ENCODE peak calls at places on chromosomes 5 and 9, in five cellular contexts. G is H9, Z is fibroblast of lung, I is trophoblast cell, X is IMR-90. C is an unnamed sample.

GRCh38 chr5:57889558-57889957 is 406.9 kb upstream of the ACTBL2 start:
- DNase-seq in G (no peak), Z (peak; percentile 55), I (peak; percentile 90), X (peak; percentile 83), C (peak; percentile 96)

GRCh38 chr5:68214472-68215207 is 916 bp upstream of the PIK3R1 start:
- DNase-seq in G (no peak), Z (peak; percentile 39), I (peak; percentile 87), X (no peak), C (no peak)

GRCh38 chr9:71863652-71864051 is 47.3 kb downstream of the ABHD17B start:
- DNase-seq in G (no peak), Z (peak; percentile 6), I (no peak), X (peak; percentile 67), C (no peak)

GRCh38 chr9:32389365-32389764 is 4.9 kb downstream of the ACO1 start:
- DNase-seq in G (no peak), Z (no peak), I (no peak), X (no peak), C (no peak)

GRCh38 chr9:89969881-89970639 is 365.2 kb downstream of the GADD45G start:
- DNase-seq in G (no peak), Z (no peak), I (no peak), X (no peak), C (no peak)

GRCh38 chr9:15211994-15212501 is 95.0 kb downstream of the TTC39B start:
- DNase-seq in G (no peak), Z (peak; percentile 48), I (no peak), X (peak; percentile 49), C (no peak)

GRCh38 chr9:76336027-76336426 is 58.2 kb downstream of the RFK start:
- DNase-seq in G (no peak), Z (no peak), I (no peak), X (no peak), C (no peak)

GRCh38 chr5:6712136-6712581 is 1.1 kb upstream of the TENT4A start:
- DNase-seq in G (peak; percentile 56), Z (peak; percentile 51), I (no peak), X (peak; percentile 73), C (no peak)

GRCh38 chr5:171492781-171493180 is 73.3 kb downstream of the FGF18 start:
- DNase-seq in G (peak; percentile 61), Z (no peak), I (no peak), X (no peak), C (no peak)

GRCh38 chr9:81370650-81371049 is 318.7 kb downstream of the TLE1 start:
- DNase-seq in G (no peak), Z (no peak), I (no peak), X (no peak), C (no peak)

GRCh38 chr5:139180850-139181785 is 17.1 kb downstream of the SIL1 start:
- DNase-seq in G (no peak), Z (peak; percentile 41), I (no peak), X (no peak), C (no peak)

GRCh38 chr9:84953797-84954695 is 284.5 kb downstream of the NTRK2 start:
- DNase-seq in G (peak; percentile 87), Z (peak; percentile 3), I (peak; percentile 59), X (peak; percentile 1), C (peak; percentile 33)

GRCh38 chr5:121748690-121749089 is 103.0 kb upstream of the FTMT start:
- DNase-seq in G (no peak), Z (no peak), I (no peak), X (no peak), C (no peak)

GRCh38 chr5:86679529-86679928 is 61.8 kb downstream of the COX7C start:
- DNase-seq in G (no peak), Z (peak; percentile 90), I (no peak), X (peak; percentile 87), C (no peak)

GRCh38 chr9:26551451-26551850 is 341.2 kb downstream of the CAAP1 start:
- DNase-seq in G (no peak), Z (no peak), I (no peak), X (no peak), C (no peak)

GRCh38 chr5:14364576-14365472 is 216.8 kb upstream of the OTULINL start:
- DNase-seq in G (peak; percentile 82), Z (no peak), I (peak; percentile 47), X (no peak), C (no peak)

GRCh38 chr5:106680330-106680729 is 990.4 kb downstream of the EFNA5 start:
- DNase-seq in G (no peak), Z (peak; percentile 27), I (no peak), X (no peak), C (no peak)
- H3K9ac ChIP-seq in G (no peak overlapping the region), Z (no peak overlapping the region), I (no peak overlapping the region), X (no peak overlapping the region), C (no peak overlapping the region)

GRCh38 chr9:91503650-91504007 is 80.0 kb upstream of the NFIL3 start:
- DNase-seq in G (no peak), Z (peak; percentile 21), I (no peak), X (peak; percentile 48), C (no peak)
- H2AFZ ChIP-seq in G (no peak overlapping the region), Z (no peak overlapping the region), I (no peak overlapping the region), X (peak overlapping the region; percentile 65), C (no peak overlapping the region)

GRCh38 chr5:173855162-173855994 is 32.8 kb upstream of the CPEB4 start:
- DNase-seq in G (no peak), Z (no peak), I (no peak), X (no peak), C (no peak)
- H3K27me3 ChIP-seq in G (no peaks in the 10 kb centered on the region), Z (no peaks in the 10 kb centered on the region), I (no peaks in the 10 kb centered on the region), X (peaks cover 20% of the 10 kb centered on the region), C (no peaks in the 10 kb centered on the region)

GRCh38 chr9:70205366-70206020 is 53.3 kb upstream of the SMC5 start:
- DNase-seq in G (no peak), Z (no peak), I (peak; percentile 46), X (no peak), C (no peak)
- H3K9ac ChIP-seq in G (no peak overlapping the region), Z (no peak overlapping the region), I (no peak overlapping the region), X (no peak overlapping the region), C (peak overlapping the region; percentile 46)

DNA sequence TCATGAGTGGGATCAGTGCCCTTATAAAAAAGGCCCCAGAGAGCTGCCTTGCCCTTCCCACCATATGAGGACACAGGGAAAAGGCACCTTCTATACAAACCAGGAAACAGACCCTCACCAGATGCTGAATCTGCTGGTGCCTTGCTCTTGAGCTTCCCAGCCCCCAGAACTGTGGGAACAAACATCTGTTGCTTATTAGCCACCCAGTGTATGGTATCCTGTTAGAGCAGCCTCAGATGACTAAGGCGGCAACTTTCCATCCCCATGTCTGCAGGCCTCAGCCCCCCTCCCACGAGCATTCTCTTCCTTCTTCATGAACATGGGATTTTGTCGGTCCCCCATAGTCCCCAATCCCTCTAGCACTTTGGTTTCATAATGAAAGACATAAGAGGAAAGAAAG is 202.5 kb upstream of the GAS1 start:
- DNase-seq in G (no peak), Z (no peak), I (no peak), X (peak; percentile 25), C (no peak)
- H2AFZ ChIP-seq in G (no peak overlapping the region), Z (no peak overlapping the region), I (no peak overlapping the region), X (peak overlapping the region; percentile 30), C (no peak overlapping the region)

GRCh38 chr9:33638516-33638915 is 114.5 kb downstream of the ANKRD18B start:
- DNase-seq in G (no peak), Z (no peak), I (no peak), X (no peak), C (no peak)
- H3K27me3 ChIP-seq in G (no peaks in the 10 kb centered on the region), Z (peaks cover 16% of the 10 kb centered on the region), I (no peaks in the 10 kb centered on the region), X (peaks cover 41% of the 10 kb centered on the region), C (peaks cover 35% of the 10 kb centered on the region)

GRCh38 chr9:137046094-137046787 is at the start of gene NPDC1:
- DNase-seq in G (peak; percentile 91), Z (peak; percentile 60), I (peak; percentile 60), X (peak; percentile 61), C (no peak)

GRCh38 chr9:137044502-137045177 is 1.3 kb downstream of the NPDC1 start:
- DNase-seq in G (no peak), Z (no peak), I (no peak), X (no peak), C (no peak)

GRCh38 chr9:137044042-137044441 is 1.9 kb downstream of the NPDC1 start:
- DNase-seq in G (no peak), Z (no peak), I (no peak), X (no peak), C (no peak)

GRCh38 chr9:137042751-137043727 is 2.9 kb downstream of the NPDC1 start:
- DNase-seq in G (no peak), Z (no peak), I (no peak), X (no peak), C (no peak)

DNA sequence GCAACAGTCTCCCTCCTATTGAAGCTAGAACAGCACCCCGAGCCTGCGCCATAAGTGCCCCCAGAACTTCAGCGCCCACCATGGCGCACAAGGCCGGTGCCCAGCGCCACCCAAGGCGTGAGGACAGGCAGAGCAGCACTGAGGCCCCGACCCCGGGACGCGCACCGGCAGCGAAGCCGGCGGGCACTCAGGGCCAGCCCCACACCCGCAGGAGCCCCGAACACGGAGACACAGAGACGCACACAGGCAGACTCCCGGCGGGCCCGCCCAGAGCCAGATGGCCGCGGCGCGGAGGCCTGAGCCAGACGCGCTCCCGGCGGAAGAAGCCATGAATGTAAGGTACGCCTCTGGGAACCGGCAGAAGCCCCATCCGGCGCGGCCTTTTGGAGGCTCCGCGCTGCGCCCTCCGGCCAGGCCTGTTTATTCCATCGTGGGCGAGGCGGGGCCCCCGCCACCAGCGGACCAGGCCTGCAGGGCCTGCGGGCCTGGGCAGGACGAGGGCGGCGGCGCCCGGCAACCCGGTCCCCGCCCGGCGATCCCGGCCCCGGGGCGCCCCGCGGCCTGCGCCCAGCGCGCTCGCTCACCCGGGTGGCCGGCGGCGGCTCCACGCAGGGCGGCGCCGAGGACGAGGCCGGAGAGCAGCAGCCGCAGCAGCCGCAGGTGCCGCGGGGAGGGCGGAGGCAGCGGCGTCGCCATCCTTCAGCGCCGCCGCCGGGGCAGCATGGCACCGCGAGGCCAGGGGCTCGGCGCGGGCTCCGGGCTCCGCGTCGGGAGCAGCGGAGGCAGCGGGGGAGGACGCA is 483 bp downstream of the NPDC1 start:
- DNase-seq in G (peak; percentile 50), Z (peak; percentile 40), I (no peak), X (peak; percentile 38), C (no peak)
- H3K9ac ChIP-seq in G (no peak overlapping the region), Z (peak overlapping the region; percentile 62), I (no peak overlapping the region), X (peak overlapping the region; percentile 50), C (peak overlapping the region; percentile 22)

GRCh38 chr9:134227451-134228411 is 63.4 kb upstream of the RNU6ATAC start:
- DNase-seq in G (no peak), Z (no peak), I (no peak), X (no peak), C (no peak)
- H2AFZ ChIP-seq in G (no peak overlapping the region), Z (no peak overlapping the region), I (no peak overlapping the region), X (peak overlapping the region; percentile 43), C (no peak overlapping the region)

GRCh38 chr5:172723508-172723907 is 47.5 kb downstream of the DUSP1 start:
- DNase-seq in G (no peak), Z (no peak), I (no peak), X (no peak), C (no peak)

GRCh38 chr5:172724203-172724602 is 46.8 kb downstream of the DUSP1 start:
- DNase-seq in G (no peak), Z (no peak), I (no peak), X (no peak), C (no peak)

GRCh38 chr5:172720655-172721054 is 50.3 kb downstream of the DUSP1 start:
- DNase-seq in G (no peak), Z (no peak), I (no peak), X (no peak), C (no peak)

GRCh38 chr5:172721455-172722308 is 49.3 kb downstream of the DUSP1 start:
- DNase-seq in G (no peak), Z (peak; percentile 86), I (no peak), X (peak; percentile 42), C (no peak)

GRCh38 chr5:172722309-172722815 is 48.6 kb downstream of the DUSP1 start:
- DNase-seq in G (no peak), Z (no peak), I (no peak), X (no peak), C (no peak)
- H3K27me3 ChIP-seq in G (peaks cover 3% of the 10 kb centered on the region), Z (no peaks in the 10 kb centered on the region), I (no peaks in the 10 kb centered on the region), X (peaks cover 3% of the 10 kb centered on the region), C (peaks cover 21% of the 10 kb centered on the region)

GRCh38 chr9:123111977-123112869 is 78.8 kb downstream of the GPR21 start:
- DNase-seq in G (peak; percentile 73), Z (no peak), I (no peak), X (no peak), C (no peak)
- H3K9ac ChIP-seq in G (no peak overlapping the region), Z (no peak overlapping the region), I (no peak overlapping the region), X (no peak overlapping the region), C (no peak overlapping the region)